ENCODE peak calls at places on chromosome X, in nine cellular contexts. Y is NCI-H1092 treated with DMSO at 0.1 percent for 48 hours; N is left lung; O is neural crest cell; X is Kasumi-1; V is NCI-H2029; G is stomach; W is CD8-positive, alpha-beta memory T cell; B is astrocyte. M is an unnamed sample.

GRCh38 chrX:70174754-70175153 is 2.5 kb upstream of the DGAT2L6 start:
- DNase-seq in X (no peak), N (no peak), W (no peak), V (peak; percentile 35), B (peak; percentile 65), G (no peak), Y (peak; percentile 70), O (no peak), M (no peak)

GRCh38 chrX:44570524-44570923 is 27.9 kb upstream of the FUNDC1 start:
- DNase-seq in X (no peak), G (no peak), N (no peak), Y (no peak), V (no peak), W (no peak), O (no peak), B (peak; percentile 12), M (no peak)

GRCh38 chrX:68438575-68438974 is 5.3 kb upstream of the OPHN1 start:
- DNase-seq in Y (no peak), W (no peak), B (no peak), O (no peak), X (no peak), N (no peak), V (no peak), G (no peak), M (no peak)

GRCh38 chrX:144722307-144722706 is 525.0 kb upstream of the SPANXN1 start:
- DNase-seq in V (no peak), G (no peak), X (no peak), Y (no peak), W (no peak), N (no peak), B (no peak), O (no peak), M (no peak)

GRCh38 chrX:74242050-74242449 is 61.9 kb upstream of the ZCCHC13 start:
- DNase-seq in V (no peak), X (no peak), W (no peak), Y (no peak), G (no peak), O (no peak), N (no peak), B (peak; percentile 63), M (no peak)

GRCh38 chrX:154378059-154378798 is 866 bp upstream of the EMD start:
- DNase-seq in Y (peak; percentile 61), B (no peak), V (peak; percentile 32), W (peak; percentile 55), N (peak; percentile 83), O (no peak), X (no peak), G (peak; percentile 70), M (peak; percentile 80)

GRCh38 chrX:77444075-77444474 is 3.1 kb upstream of the FGF16 start:
- DNase-seq in N (no peak), O (no peak), Y (no peak), B (no peak), V (no peak), G (no peak), W (no peak), X (no peak), M (no peak)

GRCh38 chrX:19544693-19545305 is 29.5 kb upstream of the MAP3K15 start:
- DNase-seq in X (peak; percentile 45), O (peak; percentile 37), N (no peak), W (peak; percentile 25), V (peak; percentile 2), Y (peak; percentile 50), B (peak; percentile 22), G (peak; percentile 38), M (no peak)

GRCh38 chrX:38768079-38768478 is 33.2 kb upstream of the MID1IP1 start:
- DNase-seq in N (no peak), Y (peak; percentile 58), G (no peak), W (peak; percentile 1), V (no peak), B (peak; percentile 0), O (no peak), X (peak; percentile 23), M (no peak)

GRCh38 chrX:44344194-44344593 is 722 bp upstream of the EFHC2 start:
- DNase-seq in V (no peak), W (peak; percentile 67), O (no peak), G (peak; percentile 52), X (peak; percentile 15), Y (no peak), B (no peak), N (peak; percentile 77), M (peak; percentile 24)

GRCh38 chrX:9724711-9725110 is 40.9 kb downstream of the GPR143 start:
- DNase-seq in Y (no peak), G (no peak), X (no peak), O (no peak), V (no peak), N (no peak), W (no peak), B (peak; percentile 2), M (no peak)

GRCh38 chrX:25869761-25870160 is 268.4 kb upstream of the MAGEB18 start:
- DNase-seq in Y (no peak), O (no peak), V (no peak), W (no peak), X (no peak), G (no peak), B (no peak), N (no peak), M (no peak)

GRCh38 chrX:103758555-103758954 is 18.1 kb upstream of the PLP1 start:
- DNase-seq in N (no peak), Y (no peak), B (no peak), O (no peak), G (no peak), W (no peak), V (no peak), X (no peak), M (no peak)

GRCh38 chrX:115606861-115607260 is 45.9 kb downstream of the PLS3 start:
- DNase-seq in V (no peak), W (no peak), X (no peak), O (no peak), G (no peak), N (no peak), B (no peak), Y (no peak), M (no peak)

GRCh38 chrX:2629316-2630168 is 61.6 kb upstream of the CD99 start:
- DNase-seq in G (no peak), W (peak; percentile 78), N (no peak), Y (no peak), X (no peak), V (no peak), O (no peak), B (no peak), M (no peak)

GRCh38 chrX:132127748-132128147 is at the start of gene FRMD7:
- DNase-seq in Y (no peak), O (no peak), W (no peak), N (no peak), G (no peak), V (no peak), B (peak; percentile 21), X (no peak), M (no peak)

GRCh38 chrX:123422875-123423274 is 238.8 kb downstream of the GRIA3 start:
- DNase-seq in Y (peak; percentile 26), X (peak; percentile 14), V (no peak), W (no peak), B (no peak), O (peak; percentile 3), N (no peak), G (no peak), M (no peak)

GRCh38 chrX:67408423-67409079 is 135.3 kb upstream of the AR start:
- DNase-seq in W (no peak), G (no peak), X (no peak), B (no peak), V (no peak), N (peak; percentile 30), Y (no peak), O (no peak), M (peak; percentile 38)

GRCh38 chrX:74534569-74535038 is 79.8 kb downstream of the RLIM start:
- DNase-seq in X (peak; percentile 32), N (no peak), V (no peak), B (peak; percentile 59), G (no peak), Y (no peak), O (no peak), W (no peak), M (no peak)

GRCh38 chrX:108439961-108440696 is 491 bp downstream of the COL4A5 start:
- DNase-seq in G (no peak), V (no peak), X (peak; percentile 17), Y (peak; percentile 60), O (peak; percentile 31), B (no peak), N (no peak), W (no peak), M (no peak)

GRCh38 chrX:38898261-38898660 is 97.0 kb downstream of the MID1IP1 start:
- DNase-seq in X (peak; percentile 57), V (no peak), Y (no peak), W (no peak), G (no peak), O (no peak), N (no peak), B (no peak), M (no peak)

M was measured in mucosa of descending colon.